ENCODE peak calls at places on chromosome 22, in five cellular contexts. One of them, this sample, is unnamed. For H3K4me1, the result is how much of the 10 kb centered on the place peaks cover.

GRCh38 chr22:48710410-48710809 is 1117.3 kb downstream of the BRD1 start:
- DNase-seq in SJSA1: no peak
- DNase-seq in GM23248: no peak
- DNase-seq in adrenal gland: no peak
- DNase-seq in pancreas: no peak
- DNase-seq in this sample: peak

GRCh38 chr22:46703166-46703995 is 34.7 kb downstream of the CERK start:
- DNase-seq in GM23248: no peak
- DNase-seq in SJSA1: no peak
- DNase-seq in adrenal gland: no peak
- DNase-seq in pancreas: no peak
- DNase-seq in this sample: peak

GRCh38 chr22:32327596-32328171 is 30.0 kb upstream of the RFPL3 start:
- DNase-seq in adrenal gland: no peak
- DNase-seq in GM23248: no peak
- DNase-seq in SJSA1: peak
- DNase-seq in pancreas: no peak
- DNase-seq in this sample: no peak

GRCh38 chr22:23031795-23032194 is 38.5 kb upstream of the GNAZ start:
- DNase-seq in adrenal gland: no peak
- DNase-seq in GM23248: no peak
- DNase-seq in SJSA1: no peak
- DNase-seq in pancreas: no peak
- DNase-seq in this sample: no peak

GRCh38 chr22:50701428-50702154 is 29.0 kb downstream of the SHANK3 start:
- DNase-seq in GM23248: no peak
- DNase-seq in adrenal gland: no peak
- DNase-seq in SJSA1: no peak
- DNase-seq in pancreas: no peak
- DNase-seq in this sample: peak

GRCh38 chr22:35154937-35155387 is 89.0 kb downstream of the ISX start:
- DNase-seq in pancreas: peak
- DNase-seq in SJSA1: peak
- DNase-seq in adrenal gland: peak
- DNase-seq in GM23248: peak
- DNase-seq in this sample: no peak

GRCh38 chr22:48426466-48427380 is 1401.0 kb downstream of the BRD1 start:
- DNase-seq in GM23248: no peak
- DNase-seq in SJSA1: peak
- DNase-seq in adrenal gland: no peak
- DNase-seq in pancreas: no peak
- DNase-seq in this sample: no peak

GRCh38 chr22:44200855-44201550 is 20.3 kb downstream of the PARVG start:
- DNase-seq in pancreas: no peak
- DNase-seq in SJSA1: peak
- DNase-seq in adrenal gland: no peak
- DNase-seq in GM23248: no peak
- DNase-seq in this sample: no peak

GRCh38 chr22:23066200-23067022 is 3.9 kb upstream of the GNAZ start:
- DNase-seq in adrenal gland: peak
- DNase-seq in pancreas: no peak
- DNase-seq in SJSA1: peak
- DNase-seq in GM23248: no peak
- DNase-seq in this sample: peak

GRCh38 chr22:49429066-49429465 is 398.6 kb downstream of the BRD1 start:
- DNase-seq in GM23248: no peak
- DNase-seq in adrenal gland: no peak
- DNase-seq in SJSA1: peak
- DNase-seq in pancreas: no peak
- DNase-seq in this sample: no peak

GRCh38 chr22:46974631-46975585 is 212.5 kb downstream of the TBC1D22A start:
- DNase-seq in GM23248: no peak
- DNase-seq in SJSA1: no peak
- DNase-seq in adrenal gland: no peak
- DNase-seq in pancreas: no peak
- DNase-seq in this sample: no peak

GRCh38 chr22:34587357-34588356 is 478.3 kb upstream of the ISX start:
- DNase-seq in pancreas: peak
- DNase-seq in adrenal gland: no peak
- DNase-seq in SJSA1: no peak
- DNase-seq in GM23248: no peak
- DNase-seq in this sample: no peak

GRCh38 chr22:39466228-39467006 is 9.6 kb downstream of the MGAT3 start:
- DNase-seq in pancreas: no peak
- DNase-seq in adrenal gland: no peak
- DNase-seq in GM23248: no peak
- DNase-seq in SJSA1: no peak
- DNase-seq in this sample: no peak

GRCh38 chr22:42892156-42892555 is 35.1 kb upstream of the ARFGAP3 start:
- DNase-seq in GM23248: no peak
- DNase-seq in SJSA1: no peak
- DNase-seq in pancreas: no peak
- DNase-seq in adrenal gland: no peak
- DNase-seq in this sample: no peak

GRCh38 chr22:42891008-42891407 is 33.9 kb upstream of the ARFGAP3 start:
- DNase-seq in SJSA1: no peak
- DNase-seq in GM23248: no peak
- DNase-seq in adrenal gland: no peak
- DNase-seq in pancreas: no peak
- DNase-seq in this sample: no peak

GRCh38 chr22:42891696-42892095 is 34.6 kb upstream of the ARFGAP3 start:
- DNase-seq in SJSA1: no peak
- DNase-seq in pancreas: no peak
- DNase-seq in GM23248: no peak
- DNase-seq in adrenal gland: no peak
- DNase-seq in this sample: no peak

GRCh38 chr22:42893366-42894150 is 36.5 kb upstream of the ARFGAP3 start:
- DNase-seq in pancreas: no peak
- DNase-seq in GM23248: no peak
- DNase-seq in SJSA1: no peak
- DNase-seq in adrenal gland: no peak
- DNase-seq in this sample: no peak

GRCh38 chr22:42892571-42893316 is 35.7 kb upstream of the ARFGAP3 start:
- DNase-seq in pancreas: peak
- DNase-seq in SJSA1: no peak
- DNase-seq in GM23248: no peak
- DNase-seq in adrenal gland: no peak
- DNase-seq in this sample: no peak
- H3K4me1 ChIP-seq in pancreas: half or more
- H3K4me1 ChIP-seq in SJSA1: under half
- H3K4me1 ChIP-seq in GM23248: under half
- H3K4me1 ChIP-seq in adrenal gland: under half
- H3K4me1 ChIP-seq in this sample: under half

DNA sequence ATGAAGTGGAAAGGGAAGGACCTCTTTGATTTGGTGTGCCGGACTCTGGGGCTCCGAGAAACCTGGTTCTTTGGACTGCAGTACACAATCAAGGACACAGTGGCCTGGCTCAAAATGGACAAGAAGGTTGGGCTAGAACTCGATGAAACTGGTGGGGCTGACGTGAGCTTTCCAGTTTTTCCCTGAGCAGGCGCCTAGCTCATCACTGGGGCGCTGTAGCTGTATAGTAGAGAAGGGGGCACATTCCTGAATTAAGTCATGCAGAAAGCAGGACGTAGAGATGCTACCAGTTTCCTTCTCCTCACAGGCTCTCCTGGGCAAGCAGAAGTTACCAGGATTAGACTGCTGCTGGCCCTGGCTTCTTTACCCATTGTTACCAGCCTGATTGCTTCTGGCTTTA is 33.3 kb downstream of the NF2 start:
- DNase-seq in GM23248: no peak
- DNase-seq in pancreas: no peak
- DNase-seq in adrenal gland: peak
- DNase-seq in SJSA1: no peak
- DNase-seq in this sample: no peak
- H3K4me3 ChIP-seq in GM23248: no peak
- H3K4me3 ChIP-seq in pancreas: no peak
- H3K4me3 ChIP-seq in adrenal gland: no peak
- H3K4me3 ChIP-seq in SJSA1: no peak
- H3K4me3 ChIP-seq in this sample: no peak

GRCh38 chr22:29112102-29112501 is 39.3 kb downstream of the KREMEN1 start:
- DNase-seq in SJSA1: peak
- DNase-seq in adrenal gland: no peak
- DNase-seq in GM23248: no peak
- DNase-seq in pancreas: no peak
- DNase-seq in this sample: no peak
- H3K4me1 ChIP-seq in SJSA1: under half
- H3K4me1 ChIP-seq in adrenal gland: under half
- H3K4me1 ChIP-seq in GM23248: under half
- H3K4me1 ChIP-seq in pancreas: under half
- H3K4me1 ChIP-seq in this sample: under half

GRCh38 chr22:45319319-45319675 is 9.6 kb downstream of the FAM118A start:
- DNase-seq in pancreas: no peak
- DNase-seq in adrenal gland: no peak
- DNase-seq in GM23248: peak
- DNase-seq in SJSA1: no peak
- DNase-seq in this sample: no peak

GRCh38 chr22:45316796-45317526 is 7.2 kb downstream of the FAM118A start:
- DNase-seq in adrenal gland: no peak
- DNase-seq in GM23248: no peak
- DNase-seq in pancreas: no peak
- DNase-seq in SJSA1: no peak
- DNase-seq in this sample: no peak

GRCh38 chr22:45318168-45318557 is 8.4 kb downstream of the FAM118A start:
- DNase-seq in pancreas: peak
- DNase-seq in SJSA1: peak
- DNase-seq in GM23248: peak
- DNase-seq in adrenal gland: peak
- DNase-seq in this sample: no peak

GRCh38 chr22:45318558-45319318 is 9.0 kb downstream of the FAM118A start:
- DNase-seq in adrenal gland: no peak
- DNase-seq in GM23248: no peak
- DNase-seq in pancreas: no peak
- DNase-seq in SJSA1: peak
- DNase-seq in this sample: no peak

DNA sequence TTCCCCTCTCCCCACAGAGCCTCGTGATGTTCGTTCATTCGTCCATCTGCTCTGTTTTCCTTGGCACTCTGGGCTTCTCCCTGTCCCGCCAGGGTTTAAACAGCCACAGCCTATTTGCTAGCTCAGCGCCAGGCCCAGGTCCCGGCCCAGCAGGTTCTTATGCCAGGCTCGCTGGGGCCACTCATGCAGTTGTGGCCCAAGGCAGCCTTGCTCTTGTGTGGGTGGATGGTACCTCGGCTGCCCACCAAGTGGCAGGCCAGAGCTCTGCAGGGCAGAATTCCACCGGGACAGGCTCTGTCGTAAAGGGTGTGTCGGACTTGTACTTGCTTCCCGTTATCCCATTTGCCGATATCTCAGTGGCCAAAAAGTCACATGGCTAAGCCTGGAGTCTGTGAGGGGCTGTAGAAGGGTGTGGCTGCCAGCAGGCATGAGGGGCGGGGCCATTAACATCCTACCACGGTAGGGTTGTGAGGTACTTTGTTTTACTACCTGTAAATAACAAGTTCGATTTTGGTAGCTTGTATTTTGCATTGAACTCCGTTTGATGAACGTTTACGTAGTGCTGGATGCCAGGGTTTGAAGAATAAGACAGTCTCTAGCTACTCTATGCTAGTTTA is 7.9 kb downstream of the FAM118A start:
- DNase-seq in SJSA1: peak
- DNase-seq in pancreas: no peak
- DNase-seq in GM23248: peak
- DNase-seq in adrenal gland: no peak
- DNase-seq in this sample: no peak
- H3K4me3 ChIP-seq in SJSA1: no peak
- H3K4me3 ChIP-seq in pancreas: no peak
- H3K4me3 ChIP-seq in GM23248: peak
- H3K4me3 ChIP-seq in adrenal gland: no peak
- H3K4me3 ChIP-seq in this sample: no peak

GRCh38 chr22:38176170-38176741 is 5.4 kb downstream of the PLA2G6 start:
- DNase-seq in pancreas: peak
- DNase-seq in adrenal gland: peak
- DNase-seq in GM23248: peak
- DNase-seq in SJSA1: peak
- DNase-seq in this sample: peak
- H3K4me1 ChIP-seq in pancreas: under half
- H3K4me1 ChIP-seq in adrenal gland: under half
- H3K4me1 ChIP-seq in GM23248: under half
- H3K4me1 ChIP-seq in SJSA1: half or more
- H3K4me1 ChIP-seq in this sample: half or more

GRCh38 chr22:33544707-33545106 is 375.6 kb downstream of the LARGE1 start:
- DNase-seq in SJSA1: no peak
- DNase-seq in adrenal gland: peak
- DNase-seq in GM23248: peak
- DNase-seq in pancreas: no peak
- DNase-seq in this sample: no peak
- H3K4me3 ChIP-seq in SJSA1: no peak
- H3K4me3 ChIP-seq in adrenal gland: no peak
- H3K4me3 ChIP-seq in GM23248: no peak
- H3K4me3 ChIP-seq in pancreas: no peak
- H3K4me3 ChIP-seq in this sample: no peak

DNA sequence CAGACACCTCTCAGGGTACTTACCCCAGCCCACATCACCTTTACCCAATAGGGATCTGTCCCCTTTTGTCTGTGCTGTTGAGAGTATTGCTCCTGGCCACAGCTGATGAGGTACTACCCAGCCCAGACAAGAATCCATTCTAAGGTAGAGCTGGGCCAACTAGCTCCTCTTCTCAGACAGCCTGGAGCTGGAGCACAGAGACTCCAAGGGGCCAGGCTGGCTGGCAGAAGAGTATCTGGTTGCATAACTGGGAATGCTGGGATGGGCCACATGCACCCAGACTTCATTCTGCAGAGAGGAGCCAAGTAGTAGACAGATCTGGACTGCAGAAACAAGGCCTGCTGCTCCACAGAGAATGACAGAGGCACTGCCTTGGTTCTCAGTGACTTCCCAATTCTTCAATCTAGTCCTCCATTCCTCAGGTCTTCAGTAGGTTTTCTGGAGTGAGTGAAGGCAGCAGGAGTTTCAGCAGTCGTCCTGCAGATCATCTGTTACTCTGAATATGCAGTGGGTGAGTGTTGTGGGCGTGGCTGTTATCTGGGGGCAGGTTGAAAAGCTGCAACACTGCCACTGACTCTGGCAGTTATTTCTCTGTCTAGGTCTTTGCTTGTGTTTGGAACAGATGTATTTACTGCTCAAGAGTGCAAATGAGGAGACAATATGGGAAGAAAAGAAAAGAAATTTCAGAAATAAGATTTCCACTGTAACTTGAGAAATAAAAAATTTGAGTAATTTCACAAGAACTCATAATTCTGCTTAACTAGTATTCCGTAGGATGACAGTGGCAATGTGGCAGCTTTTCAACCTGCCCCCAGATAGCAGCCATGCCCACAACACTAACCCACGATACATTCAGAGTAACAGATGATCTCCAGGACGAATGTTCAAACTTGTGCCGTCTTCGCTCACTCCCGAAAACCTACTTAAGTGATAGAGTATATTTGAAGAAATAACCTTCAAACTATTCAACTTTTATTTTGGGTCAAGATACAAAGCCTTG is 34.9 kb downstream of the MAPK1 start:
- DNase-seq in SJSA1: no peak
- DNase-seq in adrenal gland: no peak
- DNase-seq in pancreas: no peak
- DNase-seq in GM23248: peak
- DNase-seq in this sample: no peak
- H3K4me1 ChIP-seq in SJSA1: under half
- H3K4me1 ChIP-seq in adrenal gland: under half
- H3K4me1 ChIP-seq in pancreas: under half
- H3K4me1 ChIP-seq in GM23248: under half
- H3K4me1 ChIP-seq in this sample: under half